ENCODE peak calls at places on chromosomes 4 and X, in seven cellular contexts. One of them, this sample, is unnamed.

GRCh38 chrX:55486736-55487135 is 2.9 kb downstream of the USP51 start:
- DNase-seq in activated CD4-positive, CD25-positive, alpha-beta regulatory T cell: no peak
- DNase-seq in nephron progenitor cell: no peak
- DNase-seq in IMR-90: no peak
- DNase-seq in NCI-H1694 treated with DMSO at 0.1 percent for 48 hours: no peak
- DNase-seq in activated naive CD4-positive, alpha-beta T cell treated with anti-CD3 and anti-CD28 coated beads for 36 hours: no peak
- DNase-seq in amniotic stem cell: no peak
- DNase-seq in this sample: no peak

GRCh38 chr4:74098628-74098995 is 383 bp downstream of the CXCL2 start:
- DNase-seq in IMR-90: no peak
- DNase-seq in NCI-H1694 treated with DMSO at 0.1 percent for 48 hours: no peak
- DNase-seq in amniotic stem cell: no peak
- DNase-seq in activated CD4-positive, CD25-positive, alpha-beta regulatory T cell: no peak
- DNase-seq in activated naive CD4-positive, alpha-beta T cell treated with anti-CD3 and anti-CD28 coated beads for 36 hours: no peak
- DNase-seq in nephron progenitor cell: no peak
- DNase-seq in this sample: no peak

GRCh38 chr4:4350909-4351308 is 36.0 kb upstream of the NSG1 start:
- DNase-seq in activated CD4-positive, CD25-positive, alpha-beta regulatory T cell: no peak
- DNase-seq in nephron progenitor cell: no peak
- DNase-seq in IMR-90: no peak
- DNase-seq in NCI-H1694 treated with DMSO at 0.1 percent for 48 hours: no peak
- DNase-seq in activated naive CD4-positive, alpha-beta T cell treated with anti-CD3 and anti-CD28 coated beads for 36 hours: no peak
- DNase-seq in amniotic stem cell: no peak
- DNase-seq in this sample: no peak

GRCh38 chrX:47746446-47746845 is 87.5 kb upstream of the UXT start:
- DNase-seq in activated CD4-positive, CD25-positive, alpha-beta regulatory T cell: no peak
- DNase-seq in IMR-90: no peak
- DNase-seq in NCI-H1694 treated with DMSO at 0.1 percent for 48 hours: no peak
- DNase-seq in amniotic stem cell: no peak
- DNase-seq in nephron progenitor cell: no peak
- DNase-seq in activated naive CD4-positive, alpha-beta T cell treated with anti-CD3 and anti-CD28 coated beads for 36 hours: no peak
- DNase-seq in this sample: no peak

GRCh38 chrX:16491461-16491860 is 158.5 kb upstream of the S100G start:
- DNase-seq in NCI-H1694 treated with DMSO at 0.1 percent for 48 hours: no peak
- DNase-seq in nephron progenitor cell: no peak
- DNase-seq in activated naive CD4-positive, alpha-beta T cell treated with anti-CD3 and anti-CD28 coated beads for 36 hours: no peak
- DNase-seq in amniotic stem cell: no peak
- DNase-seq in IMR-90: no peak
- DNase-seq in activated CD4-positive, CD25-positive, alpha-beta regulatory T cell: no peak
- DNase-seq in this sample: no peak

GRCh38 chrX:65745427-65745826 is 78.0 kb downstream of the MSN start:
- DNase-seq in activated CD4-positive, CD25-positive, alpha-beta regulatory T cell: no peak
- DNase-seq in IMR-90: no peak
- DNase-seq in amniotic stem cell: no peak
- DNase-seq in activated naive CD4-positive, alpha-beta T cell treated with anti-CD3 and anti-CD28 coated beads for 36 hours: peak; percentile 26
- DNase-seq in nephron progenitor cell: no peak
- DNase-seq in NCI-H1694 treated with DMSO at 0.1 percent for 48 hours: no peak
- DNase-seq in this sample: no peak

GRCh38 chrX:69142688-69143239 is 22.5 kb downstream of the PJA1 start:
- DNase-seq in IMR-90: no peak
- DNase-seq in activated CD4-positive, CD25-positive, alpha-beta regulatory T cell: no peak
- DNase-seq in NCI-H1694 treated with DMSO at 0.1 percent for 48 hours: no peak
- DNase-seq in nephron progenitor cell: peak; percentile 23
- DNase-seq in amniotic stem cell: no peak
- DNase-seq in activated naive CD4-positive, alpha-beta T cell treated with anti-CD3 and anti-CD28 coated beads for 36 hours: no peak
- DNase-seq in this sample: no peak

GRCh38 chrX:41421071-41421729 is 25.9 kb upstream of the NYX start:
- DNase-seq in nephron progenitor cell: no peak
- DNase-seq in activated CD4-positive, CD25-positive, alpha-beta regulatory T cell: no peak
- DNase-seq in IMR-90: no peak
- DNase-seq in activated naive CD4-positive, alpha-beta T cell treated with anti-CD3 and anti-CD28 coated beads for 36 hours: no peak
- DNase-seq in amniotic stem cell: no peak
- DNase-seq in NCI-H1694 treated with DMSO at 0.1 percent for 48 hours: no peak
- DNase-seq in this sample: no peak

GRCh38 chrX:43870758-43871419 is 11.4 kb downstream of the MAOB start:
- DNase-seq in activated naive CD4-positive, alpha-beta T cell treated with anti-CD3 and anti-CD28 coated beads for 36 hours: no peak
- DNase-seq in IMR-90: no peak
- DNase-seq in NCI-H1694 treated with DMSO at 0.1 percent for 48 hours: no peak
- DNase-seq in amniotic stem cell: no peak
- DNase-seq in activated CD4-positive, CD25-positive, alpha-beta regulatory T cell: no peak
- DNase-seq in nephron progenitor cell: no peak
- DNase-seq in this sample: no peak

GRCh38 chrX:45447995-45448394 is 247.3 kb upstream of the DIPK2B start:
- DNase-seq in activated naive CD4-positive, alpha-beta T cell treated with anti-CD3 and anti-CD28 coated beads for 36 hours: no peak
- DNase-seq in activated CD4-positive, CD25-positive, alpha-beta regulatory T cell: no peak
- DNase-seq in nephron progenitor cell: no peak
- DNase-seq in NCI-H1694 treated with DMSO at 0.1 percent for 48 hours: no peak
- DNase-seq in IMR-90: no peak
- DNase-seq in amniotic stem cell: no peak
- DNase-seq in this sample: no peak

GRCh38 chr4:145043306-145043705 is 54.7 kb downstream of the ANAPC10 start:
- DNase-seq in activated CD4-positive, CD25-positive, alpha-beta regulatory T cell: no peak
- DNase-seq in NCI-H1694 treated with DMSO at 0.1 percent for 48 hours: no peak
- DNase-seq in amniotic stem cell: no peak
- DNase-seq in activated naive CD4-positive, alpha-beta T cell treated with anti-CD3 and anti-CD28 coated beads for 36 hours: no peak
- DNase-seq in IMR-90: no peak
- DNase-seq in nephron progenitor cell: no peak
- DNase-seq in this sample: no peak

GRCh38 chr4:125140966-125141495 is 173.7 kb upstream of the FAT4 start:
- DNase-seq in amniotic stem cell: no peak
- DNase-seq in activated naive CD4-positive, alpha-beta T cell treated with anti-CD3 and anti-CD28 coated beads for 36 hours: no peak
- DNase-seq in nephron progenitor cell: no peak
- DNase-seq in NCI-H1694 treated with DMSO at 0.1 percent for 48 hours: no peak
- DNase-seq in activated CD4-positive, CD25-positive, alpha-beta regulatory T cell: no peak
- DNase-seq in IMR-90: peak; percentile 74
- DNase-seq in this sample: no peak

GRCh38 chrX:68307767-68308166 is 125.5 kb downstream of the OPHN1 start:
- DNase-seq in amniotic stem cell: peak; percentile 7
- DNase-seq in IMR-90: peak; percentile 75
- DNase-seq in activated CD4-positive, CD25-positive, alpha-beta regulatory T cell: no peak
- DNase-seq in NCI-H1694 treated with DMSO at 0.1 percent for 48 hours: no peak
- DNase-seq in activated naive CD4-positive, alpha-beta T cell treated with anti-CD3 and anti-CD28 coated beads for 36 hours: no peak
- DNase-seq in nephron progenitor cell: no peak
- DNase-seq in this sample: no peak

This sample was measured in DMS 273 treated with DMSO at 0.1 percent for 48 hours.